ENCODE peak calls at places on chromosome 11, in eight cellular contexts. D is MM.1S, N is OCI-LY7, C is GM23248, M is PC-3, T is GM23338, K is SK-N-SH, Q is HCT116. B is an unnamed sample.

GRCh38 chr11:13939952-13940610 is 22.4 kb upstream of the SPON1 start:
- DNase-seq in C (peak), T (no peak), M (peak), D (no peak), N (no peak), Q (peak), K (no peak), B (no peak)

GRCh38 chr11:92510591-92510990 is 286.0 kb downstream of the FAT3 start:
- DNase-seq in D (no peak), M (no peak), Q (no peak), T (no peak), N (no peak), K (no peak), C (no peak), B (peak)

GRCh38 chr11:6571434-6572008 is 31.9 kb downstream of the RRP8 start:
- DNase-seq in D (no peak), N (no peak), T (peak), K (no peak), C (no peak), Q (no peak), M (no peak), B (no peak)

GRCh38 chr11:81007046-81007445 is 1566.2 kb upstream of the TENM4 start:
- DNase-seq in D (peak), M (peak), T (no peak), Q (no peak), N (no peak), C (peak), K (peak), B (no peak)

GRCh38 chr11:46677991-46678740 is 22.3 kb downstream of the ARHGAP1 start:
- DNase-seq in Q (no peak), N (no peak), D (no peak), C (peak), M (no peak), T (no peak), K (no peak), B (no peak)

GRCh38 chr11:102410382-102410784 is 42.2 kb downstream of the TMEM123 start:
- DNase-seq in T (peak), K (peak), N (no peak), D (no peak), M (no peak), C (peak), Q (no peak), B (no peak)

GRCh38 chr11:46049325-46049860 is 71.9 kb downstream of the PHF21A start:
- DNase-seq in D (no peak), K (no peak), C (no peak), Q (no peak), T (no peak), M (no peak), N (no peak), B (peak)

GRCh38 chr11:9799901-9800300 is 136.0 kb downstream of the SWAP70 start:
- DNase-seq in T (no peak), K (no peak), C (peak), D (no peak), M (no peak), Q (no peak), N (no peak), B (no peak)

GRCh38 chr11:44628730-44629361 is 63.4 kb downstream of the CD82 start:
- DNase-seq in N (no peak), M (no peak), K (no peak), C (no peak), Q (no peak), T (no peak), D (no peak), B (no peak)

GRCh38 chr11:26011474-26011873 is 320.5 kb upstream of the ANO3 start:
- DNase-seq in D (no peak), N (no peak), K (no peak), C (no peak), T (peak), Q (no peak), M (no peak), B (no peak)
- TF ChIP-seq EZH2phosphoT487 in D (no peak), N (no peak), K (no peak), C (no peak), T (no peak), Q (no peak), M (no peak), B (no peak)

DNA sequence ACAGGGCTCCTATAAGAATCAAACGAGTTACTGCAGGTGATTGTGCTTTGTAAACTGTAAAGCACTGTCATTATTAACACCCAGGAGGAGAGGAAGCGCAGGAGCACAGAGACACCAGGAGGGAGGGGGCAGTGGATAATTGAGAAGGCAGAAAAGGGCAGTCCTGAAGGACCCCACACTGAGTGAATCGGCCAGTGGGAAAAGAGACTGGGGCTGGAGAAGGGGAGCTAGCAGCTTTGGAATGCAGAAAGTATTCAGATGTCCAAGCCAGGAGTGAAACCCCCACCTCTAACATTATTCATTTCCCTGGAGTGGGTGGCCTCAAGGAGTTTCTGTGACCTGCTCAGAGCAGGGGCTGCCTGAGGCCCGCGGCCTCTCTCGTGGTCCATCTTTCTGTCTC is 38.0 kb upstream of the CDON start:
- DNase-seq in T (no peak), K (no peak), N (no peak), Q (no peak), D (no peak), C (no peak), M (no peak), B (no peak)
- H2AFZ ChIP-seq in T (peak), K (no peak), N (no peak), Q (no peak), D (peak), C (no peak), M (no peak), B (peak)

DNA sequence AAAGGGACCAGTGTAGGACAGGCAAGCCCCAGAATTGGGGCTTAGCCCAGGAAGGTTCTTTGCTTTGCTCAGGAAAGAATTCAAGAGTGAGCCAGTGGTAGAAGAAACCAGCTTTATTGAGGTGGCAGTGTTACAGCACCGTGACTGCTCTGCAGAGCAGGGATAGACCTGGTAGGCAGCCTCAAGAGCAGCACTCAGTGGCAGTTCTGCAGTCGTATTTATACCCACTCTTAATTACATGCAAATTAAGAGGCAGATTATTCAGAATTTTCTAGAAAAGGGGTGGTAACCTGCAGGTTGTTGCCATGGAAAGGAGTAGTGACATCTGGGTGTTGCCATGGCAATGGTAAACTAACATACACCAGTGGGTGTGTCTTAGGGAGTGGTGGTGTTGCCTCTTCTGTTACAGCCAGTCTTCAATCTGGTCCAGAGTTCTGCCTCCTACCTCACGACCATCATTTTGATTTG is 84.8 kb upstream of the RAB1B start:
- DNase-seq in M (peak), C (peak), N (peak), Q (no peak), T (peak), D (no peak), K (no peak), B (no peak)
- TF ChIP-seq EZH2phosphoT487 in M (no peak), C (no peak), N (no peak), Q (no peak), T (no peak), D (no peak), K (no peak), B (no peak)

DNA sequence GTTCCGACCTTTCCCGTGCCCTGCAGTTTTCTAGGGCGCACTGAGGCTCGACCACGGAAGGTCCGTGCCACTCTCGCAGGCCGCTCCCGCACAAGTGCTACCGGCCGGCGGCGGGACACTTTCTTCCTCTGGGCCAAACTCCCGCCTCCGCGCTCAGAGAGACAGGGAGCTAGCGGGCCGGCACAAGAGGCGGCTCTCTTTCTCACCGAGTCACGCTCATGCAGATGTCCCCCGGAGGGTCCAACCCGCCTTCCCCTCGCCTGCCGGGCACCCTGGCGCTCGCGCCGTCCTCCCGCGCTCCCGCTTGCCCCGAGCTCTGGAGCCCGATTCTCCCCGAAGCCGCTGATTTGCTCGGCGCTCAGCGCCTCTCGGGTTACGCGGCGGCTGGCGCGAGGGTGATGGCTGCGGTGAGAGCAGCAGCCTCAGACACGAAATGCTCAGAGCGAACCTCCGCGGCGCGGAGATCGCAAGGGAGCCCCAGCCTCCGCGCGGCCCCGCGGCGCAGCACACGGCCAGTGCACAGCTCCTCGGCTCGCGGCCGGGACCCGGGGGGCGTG is 1.0 kb downstream of the LMO1 start:
- DNase-seq in Q (no peak), N (no peak), T (peak), M (peak), C (peak), D (peak), K (no peak), B (peak)
- H2AFZ ChIP-seq in Q (no peak), N (no peak), T (peak), M (peak), C (peak), D (no peak), K (peak), B (peak)

GRCh38 chr11:34724973-34725372 is 104.1 kb downstream of the EHF start:
- DNase-seq in D (no peak), M (no peak), T (no peak), N (no peak), Q (no peak), C (no peak), K (no peak), B (no peak)
- TF ChIP-seq EZH2phosphoT487 in D (no peak), M (no peak), T (no peak), N (no peak), Q (no peak), C (no peak), K (no peak), B (no peak)

GRCh38 chr11:34860034-34860433 is 56.1 kb downstream of the APIP start:
- DNase-seq in N (no peak), D (peak), Q (no peak), C (peak), M (peak), T (no peak), K (no peak), B (no peak)
- H2AFZ ChIP-seq in N (no peak), D (no peak), Q (no peak), C (no peak), M (no peak), T (no peak), K (no peak), B (no peak)

B was measured in neural progenitor cell.